ENCODE peak calls at places on chromosome 2, in five cellular contexts. P is glutamatergic neuron; N is brain microvascular endothelial cell; X is HS-5; E is activated naive CD4-positive, alpha-beta T cell treated with anti-CD3 and anti-CD28 coated beads, Interleukin-2, amount 50 U/mL, for 16 hours. J is an unnamed sample.

GRCh38 chr2:164992818-164993217 is 37.5 kb upstream of the SLC38A11 start:
- DNase-seq in P (no peak), N (peak; percentile 89), X (peak; percentile 82), E (peak; percentile 24), J (peak; percentile 27)

GRCh38 chr2:241036397-241036963 is 38.1 kb downstream of the SNED1 start:
- DNase-seq in P (no peak), N (no peak), X (no peak), E (peak; percentile 40), J (peak; percentile 5)

GRCh38 chr2:223008162-223008561 is 43.8 kb upstream of the KCNE4 start:
- DNase-seq in P (no peak), N (peak; percentile 95), X (no peak), E (no peak), J (no peak)

GRCh38 chr2:215002500-215002899 is 135.9 kb downstream of the ABCA12 start:
- DNase-seq in P (no peak), N (peak; percentile 35), X (peak; percentile 33), E (no peak), J (no peak)

GRCh38 chr2:172893654-172894053 is 158.0 kb downstream of the RAPGEF4 start:
- DNase-seq in P (peak; percentile 27), N (no peak), X (no peak), E (no peak), J (no peak)

GRCh38 chr2:26671691-26672090 is 20.8 kb upstream of the KCNK3 start:
- DNase-seq in P (no peak), N (no peak), X (no peak), E (no peak), J (no peak)

GRCh38 chr2:74095629-74096028 is 52.1 kb downstream of the BOLA3 start:
- DNase-seq in P (no peak), N (no peak), X (no peak), E (no peak), J (no peak)

GRCh38 chr2:98158305-98158704 is 71.3 kb downstream of the VWA3B start:
- DNase-seq in P (peak; percentile 28), N (no peak), X (no peak), E (no peak), J (no peak)

GRCh38 chr2:98768765-98769476 is 38.0 kb upstream of the MGAT4A start:
- DNase-seq in P (no peak), N (peak; percentile 59), X (no peak), E (no peak), J (peak; percentile 53)

GRCh38 chr2:96522304-96523203 is 14.0 kb upstream of the ARID5A start:
- DNase-seq in P (no peak), N (no peak), X (no peak), E (no peak), J (no peak)

GRCh38 chr2:84894758-84895520 is 10.5 kb upstream of the TMSB10 start:
- DNase-seq in P (no peak), N (no peak), X (no peak), E (no peak), J (no peak)

GRCh38 chr2:219331560-219332213 is 857 bp downstream of the RESP18 start:
- DNase-seq in P (no peak), N (peak; percentile 18), X (no peak), E (no peak), J (no peak)

GRCh38 chr2:196798980-196799379 is 503 bp downstream of the GTF3C3 start:
- DNase-seq in P (no peak), N (no peak), X (no peak), E (no peak), J (no peak)

GRCh38 chr2:239113164-239113563 is 265.3 kb downstream of the TWIST2 start:
- DNase-seq in P (no peak), N (no peak), X (no peak), E (no peak), J (no peak)

GRCh38 chr2:239181601-239182471 is 219.0 kb downstream of the HDAC4 start:
- DNase-seq in P (peak; percentile 42), N (no peak), X (no peak), E (no peak), J (no peak)

GRCh38 chr2:75512455-75513212 is 48.1 kb downstream of the EVA1A start:
- DNase-seq in P (no peak), N (no peak), X (no peak), E (no peak), J (no peak)

GRCh38 chr2:69973335-69973735 is 11.9 kb upstream of the ASPRV1 start:
- DNase-seq in P (no peak), N (no peak), X (no peak), E (no peak), J (no peak)

GRCh38 chr2:55232863-55233657 is 572 bp downstream of the RPS27A start:
- DNase-seq in P (peak; percentile 24), N (no peak), X (no peak), E (peak; percentile 52), J (no peak)

GRCh38 chr2:139218181-139218580 is 438.0 kb upstream of the NXPH2 start:
- DNase-seq in P (no peak), N (no peak), X (no peak), E (no peak), J (no peak)

GRCh38 chr2:64402876-64403275 is 51.1 kb upstream of the LGALSL start:
- DNase-seq in P (no peak), N (peak; percentile 32), X (no peak), E (no peak), J (no peak)

GRCh38 chr2:120820263-120820884 is 84.7 kb downstream of the GLI2 start:
- DNase-seq in P (peak; percentile 63), N (peak; percentile 25), X (no peak), E (no peak), J (no peak)

GRCh38 chr2:154449951-154450658 is 248.4 kb upstream of the KCNJ3 start:
- DNase-seq in P (no peak), N (no peak), X (no peak), E (no peak), J (no peak)

GRCh38 chr2:199278099-199278498 is 179.6 kb downstream of the SATB2 start:
- DNase-seq in P (no peak), N (peak; percentile 83), X (no peak), E (no peak), J (no peak)

GRCh38 chr2:28543316-28544068 is 47.6 kb downstream of the PLB1 start:
- DNase-seq in P (peak; percentile 43), N (peak; percentile 53), X (no peak), E (no peak), J (no peak)

GRCh38 chr2:230423851-230424458 is 8.0 kb downstream of the SP100 start:
- DNase-seq in P (no peak), N (peak; percentile 50), X (no peak), E (no peak), J (no peak)

GRCh38 chr2:226124548-226125011 is 675.0 kb downstream of the IRS1 start:
- DNase-seq in P (no peak), N (no peak), X (no peak), E (no peak), J (no peak)

GRCh38 chr2:113225505-113226259 is 51.9 kb downstream of the PSD4 start:
- DNase-seq in P (peak; percentile 57), N (peak; percentile 44), X (no peak), E (no peak), J (no peak)

GRCh38 chr2:54212456-54212855 is 43.6 kb downstream of the TSPYL6 start:
- DNase-seq in P (no peak), N (peak; percentile 91), X (peak; percentile 88), E (no peak), J (no peak)